ENCODE peak calls at places on chromosomes 4 and X, in four cellular contexts. B, U, H and E are unnamed samples.

GRCh38 chr4:1346781-1347409 is at the start of gene UVSSA:
- DNase-seq in B (peak), U (peak), H (peak), E (peak)

GRCh38 chr4:11223261-11223660 is 205.4 kb downstream of the HS3ST1 start:
- DNase-seq in B (no peak), U (no peak), H (no peak), E (no peak)

GRCh38 chr4:8181844-8182243 is 17.2 kb upstream of the SH3TC1 start:
- DNase-seq in B (peak), U (peak), H (peak), E (no peak)

GRCh38 chr4:87855540-87855939 is 22.8 kb downstream of the MEPE start:
- DNase-seq in B (no peak), U (no peak), H (no peak), E (no peak)

GRCh38 chrX:11427082-11428033 is 134.1 kb downstream of the AMELX start:
- DNase-seq in B (peak), U (no peak), H (peak), E (no peak)

GRCh38 chr4:137608085-137608484 is 75.8 kb upstream of the PCDH18 start:
- DNase-seq in B (no peak), U (no peak), H (no peak), E (no peak)

GRCh38 chrX:109839694-109840358 is 106.8 kb upstream of the ACSL4 start:
- DNase-seq in B (no peak), U (peak), H (no peak), E (no peak)

GRCh38 chr4:77465271-77465670 is 140.3 kb upstream of the CXCL13 start:
- DNase-seq in B (no peak), U (no peak), H (peak), E (no peak)

GRCh38 chrX:135185795-135186443 is 14.7 kb upstream of the CT55 start:
- DNase-seq in B (peak), U (peak), H (no peak), E (no peak)

GRCh38 chrX:104137496-104137895 is 19.3 kb downstream of the SLC25A53 start:
- DNase-seq in B (no peak), U (peak), H (no peak), E (no peak)

GRCh38 chrX:320126-320783 is 1.7 kb upstream of the GTPBP6 start:
- DNase-seq in B (no peak), U (no peak), H (no peak), E (no peak)

GRCh38 chr4:20203508-20203907 is 48.2 kb upstream of the SLIT2 start:
- DNase-seq in B (no peak), U (no peak), H (no peak), E (no peak)

GRCh38 chrX:13569479-13570244 is at the start of gene EGFL6:
- DNase-seq in B (peak), U (no peak), H (no peak), E (no peak)

GRCh38 chrX:145396612-145397011 is 149.3 kb downstream of the SPANXN1 start:
- DNase-seq in B (no peak), U (no peak), H (no peak), E (no peak)

GRCh38 chr4:113760852-113761681 is 471 bp downstream of the CAMK2D start:
- DNase-seq in B (peak), U (peak), H (peak), E (peak)

GRCh38 chrX:129360175-129360574 is 163.1 kb downstream of the SMARCA1 start:
- DNase-seq in B (peak), U (peak), H (peak), E (no peak)

GRCh38 chrX:7088968-7089615 is 58.4 kb upstream of the STS start:
- DNase-seq in B (peak), U (no peak), H (no peak), E (no peak)

GRCh38 chr4:68907230-68907629 is 44.4 kb downstream of the UGT2A3 start:
- DNase-seq in B (no peak), U (no peak), H (no peak), E (no peak)
- H3K27ac ChIP-seq in B (no peak), U (peak), H (peak), E (no peak)

DNA sequence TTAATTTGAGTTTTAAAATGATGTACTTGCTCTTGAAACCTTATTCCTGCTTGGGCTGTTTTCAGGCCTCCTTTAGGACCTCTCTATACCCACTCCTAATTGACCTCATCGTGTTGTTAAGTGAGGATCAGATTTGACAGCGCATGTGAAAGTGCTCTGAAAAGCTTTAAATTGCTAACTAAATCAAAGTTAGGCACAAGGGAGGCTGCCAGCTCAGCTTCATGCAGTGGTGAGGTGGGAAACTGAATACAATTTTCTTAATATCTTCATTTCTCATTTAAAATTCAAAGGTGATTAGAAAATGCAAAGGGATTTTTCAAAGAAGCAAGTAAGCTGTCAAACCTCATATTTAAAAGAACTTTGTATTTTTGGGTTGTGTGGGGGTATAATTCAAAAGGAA is 20.0 kb downstream of the FHDC1 start:
- DNase-seq in B (no peak), U (no peak), H (no peak), E (no peak)
- H3K4me3 ChIP-seq in B (no peak), U (no peak), H (no peak), E (no peak)

DNA sequence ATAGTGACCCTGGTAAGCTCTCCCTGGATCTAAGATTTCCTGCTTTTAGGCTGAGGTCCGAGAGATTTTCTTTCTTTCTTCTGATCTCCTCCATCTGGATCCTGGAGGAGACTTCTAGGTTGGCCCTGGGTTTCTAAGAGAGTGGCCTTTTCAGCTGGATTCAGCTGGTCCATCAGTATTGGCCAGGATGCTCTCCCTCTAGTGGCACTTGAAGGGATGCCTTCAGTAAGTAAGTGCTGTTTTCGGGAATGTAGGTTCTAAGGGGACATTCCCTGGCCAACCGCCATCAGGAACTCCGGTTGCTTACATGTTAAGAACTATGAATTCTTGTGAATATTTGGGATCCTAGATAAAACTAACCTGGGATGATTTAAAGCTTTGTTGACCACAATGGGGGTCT is 56.9 kb downstream of the SERTM2 start:
- DNase-seq in B (peak), U (peak), H (no peak), E (no peak)
- TF ChIP-seq CTCF in B (peak), U (no peak), H (no peak), E (no peak)

GRCh38 chr4:3122081-3122563 is 47.6 kb downstream of the HTT start:
- DNase-seq in B (no peak), U (no peak), H (no peak), E (no peak)

GRCh38 chr4:3124070-3124767 is 49.7 kb downstream of the HTT start:
- DNase-seq in B (no peak), U (no peak), H (no peak), E (no peak)

GRCh38 chr4:3121110-3121509 is 46.6 kb downstream of the HTT start:
- DNase-seq in B (no peak), U (no peak), H (no peak), E (no peak)

GRCh38 chr4:3121596-3121995 is 47.1 kb downstream of the HTT start:
- DNase-seq in B (no peak), U (no peak), H (no peak), E (no peak)

DNA sequence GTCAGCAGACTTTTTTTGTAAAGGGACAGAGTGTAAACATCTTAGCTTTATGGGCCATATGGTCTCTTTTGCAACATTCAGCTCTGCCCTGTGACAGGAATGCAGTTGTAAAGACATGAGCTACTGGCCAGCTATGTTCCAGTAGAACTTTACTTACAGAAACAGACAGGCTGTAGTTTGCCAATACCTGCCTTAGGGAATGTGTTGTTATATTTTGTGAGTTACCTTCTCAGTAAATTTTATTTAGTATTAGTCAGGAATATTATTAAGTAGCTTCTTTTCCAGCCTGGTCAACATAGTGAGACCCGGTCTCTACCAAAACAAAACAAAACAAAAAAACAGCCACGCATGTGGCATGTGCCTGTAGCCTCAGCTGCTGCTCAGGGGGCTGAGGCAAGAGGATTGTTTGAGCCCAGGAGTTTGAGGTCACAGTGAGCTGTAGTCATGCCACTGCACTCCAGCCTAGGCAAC is 48.8 kb downstream of the HTT start:
- DNase-seq in B (no peak), U (no peak), H (no peak), E (no peak)
- H3K27ac ChIP-seq in B (peak), U (no peak), H (peak), E (peak)

GRCh38 chr4:24472514-24473308 is 111.6 kb downstream of the DHX15 start:
- DNase-seq in B (peak), U (peak), H (peak), E (peak)
- H3K4me3 ChIP-seq in B (peak), U (peak), H (peak), E (peak)

GRCh38 chrX:150643271-150643670 is 49.9 kb upstream of the MTMR1 start:
- DNase-seq in B (no peak), U (no peak), H (no peak), E (no peak)
- TF ChIP-seq CTCF in B (peak), U (peak), H (no peak), E (no peak)

GRCh38 chr4:55069248-55069647 is 56.1 kb downstream of the KDR start:
- DNase-seq in B (no peak), U (no peak), H (no peak), E (no peak)
- H3K27ac ChIP-seq in B (no peak), U (no peak), H (peak), E (no peak)

GRCh38 chrX:2629316-2630168 is 61.6 kb upstream of the CD99 start:
- DNase-seq in B (no peak), U (peak), H (no peak), E (no peak)
- H3K4me3 ChIP-seq in B (no peak), U (no peak), H (no peak), E (no peak)

DNA sequence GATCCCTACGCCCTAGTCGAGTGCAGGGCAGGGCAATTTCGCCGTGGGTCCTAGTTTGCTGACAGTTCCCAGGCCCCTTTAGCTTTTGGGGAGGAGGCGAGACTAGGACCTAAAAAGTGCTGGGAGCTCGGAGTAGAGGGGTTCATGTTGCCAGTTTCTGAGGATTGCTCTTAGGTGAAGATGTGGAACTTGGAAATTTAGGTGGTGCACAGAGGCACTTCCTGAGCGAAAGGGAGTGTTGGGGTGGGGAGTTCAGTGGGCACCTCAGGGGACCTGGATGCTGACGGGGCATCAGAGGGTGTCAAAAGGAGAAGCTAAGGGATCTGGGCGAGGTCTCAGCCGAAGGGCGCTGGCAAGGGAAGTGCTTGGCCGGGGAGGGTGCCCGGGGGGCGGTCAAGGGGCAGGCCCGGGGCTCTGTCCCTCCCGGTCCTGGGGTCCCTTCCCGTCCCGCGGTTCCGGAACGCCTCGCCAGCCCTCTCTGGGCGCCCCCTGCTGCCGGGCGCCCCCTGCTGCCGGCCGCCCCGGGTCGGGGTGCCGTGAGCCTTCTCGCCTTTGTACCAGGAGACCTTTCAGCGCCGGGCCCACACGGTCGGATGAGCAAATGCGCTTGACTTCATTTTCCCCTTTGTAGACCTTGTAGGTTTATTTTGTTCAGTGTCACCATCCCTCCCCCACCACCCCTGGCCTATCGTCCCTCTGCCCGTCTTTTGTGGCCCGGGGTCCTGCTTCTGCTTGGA is 3.0 kb upstream of the PHOX2B start:
- DNase-seq in B (no peak), U (no peak), H (no peak), E (peak)
- TF ChIP-seq CTCF in B (peak), U (peak), H (no peak), E (no peak)